ENCODE peak calls at places on chromosomes 13 and 19, in nine cellular contexts. U, T, B, Q, F, A, R, O and H are unnamed samples.
A peak's percentile ranks its signal among the peaks of the same experiment; 100 is the strongest.

GRCh38 chr13:23428183-23428528 is 5.3 kb downstream of the SACS start:
- DNase-seq in U (no peak), B (no peak), O (no peak), T (no peak), A (no peak), F (no peak), Q (peak; percentile 28), R (no peak), H (no peak)

GRCh38 chr19:5039642-5040543 is 71.0 kb downstream of the KDM4B start:
- DNase-seq in Q (no peak), A (no peak), T (peak; percentile 65), R (no peak), U (no peak), O (no peak), F (no peak), B (no peak), H (no peak)

GRCh38 chr13:37646531-37646930 is 48.0 kb upstream of the POSTN start:
- DNase-seq in A (no peak), O (no peak), T (no peak), U (no peak), Q (no peak), F (no peak), B (no peak), R (no peak), H (no peak)

GRCh38 chr13:47594833-47595232 is 406.2 kb downstream of the SUCLA2 start:
- DNase-seq in R (no peak), B (no peak), A (no peak), T (no peak), O (no peak), U (peak; percentile 87), F (no peak), Q (peak; percentile 7), H (no peak)

GRCh38 chr13:31012285-31013024 is 80.0 kb downstream of the TEX26 start:
- DNase-seq in U (no peak), A (no peak), B (no peak), O (no peak), Q (peak; percentile 55), T (no peak), F (no peak), R (no peak), H (peak; percentile 28)

GRCh38 chr19:32232449-32232848 is 113.0 kb upstream of the ZNF507 start:
- DNase-seq in F (no peak), U (no peak), T (no peak), R (no peak), B (no peak), A (no peak), Q (no peak), O (peak; percentile 22), H (no peak)

GRCh38 chr19:3785938-3786824 is at the start of gene MATK:
- DNase-seq in A (no peak), F (no peak), R (no peak), Q (no peak), U (no peak), T (peak; percentile 50), O (peak; percentile 62), B (no peak), H (no peak)

GRCh38 chr19:33767898-33768413 is 28.7 kb upstream of the KCTD15 start:
- DNase-seq in B (no peak), U (no peak), F (no peak), Q (peak; percentile 19), O (peak; percentile 95), T (no peak), R (no peak), A (no peak), H (no peak)

GRCh38 chr13:112951674-112952371 is 17.2 kb upstream of the MCF2L start:
- DNase-seq in B (no peak), Q (no peak), T (no peak), R (no peak), A (no peak), U (no peak), F (no peak), O (no peak), H (no peak)

GRCh38 chr13:58302349-58302748 is 670.8 kb downstream of the PCDH17 start:
- DNase-seq in O (no peak), R (no peak), B (no peak), A (no peak), Q (no peak), U (no peak), F (no peak), T (no peak), H (no peak)

GRCh38 chr13:43848250-43848649 is 31.3 kb downstream of the CCDC122 start:
- DNase-seq in O (no peak), B (no peak), Q (peak; percentile 69), U (no peak), T (no peak), F (no peak), A (no peak), R (no peak), H (peak; percentile 66)

GRCh38 chr19:9956956-9957355 is 20.6 kb upstream of the OLFM2 start:
- DNase-seq in U (no peak), F (no peak), R (no peak), O (no peak), T (no peak), Q (no peak), B (no peak), A (no peak), H (no peak)

GRCh38 chr13:48151766-48152165 is 56.9 kb upstream of the MED4 start:
- DNase-seq in Q (no peak), T (no peak), A (no peak), R (no peak), U (no peak), F (no peak), B (no peak), O (no peak), H (no peak)

GRCh38 chr13:39415403-39415802 is 187.6 kb downstream of the LHFPL6 start:
- DNase-seq in T (no peak), Q (peak; percentile 62), F (peak; percentile 75), A (no peak), B (peak; percentile 15), O (no peak), R (peak; percentile 70), U (peak; percentile 40), H (peak; percentile 48)

GRCh38 chr19:40687525-40688016 is 2.9 kb downstream of the NUMBL start:
- DNase-seq in O (no peak), A (no peak), U (no peak), F (peak; percentile 88), T (peak; percentile 88), R (peak; percentile 92), Q (peak; percentile 96), B (no peak), H (peak; percentile 80)

GRCh38 chr19:35136977-35137702 is 1.5 kb upstream of the FXYD1 start:
- DNase-seq in R (peak; percentile 31), F (peak; percentile 28), O (no peak), B (no peak), A (no peak), T (no peak), Q (no peak), U (no peak), H (no peak)

GRCh38 chr19:54262470-54262869 is 5.4 kb upstream of the LILRB5 start:
- DNase-seq in O (no peak), Q (no peak), F (no peak), A (no peak), R (no peak), U (no peak), B (no peak), T (no peak), H (no peak)

GRCh38 chr19:54262066-54262465 is 5.0 kb upstream of the LILRB5 start:
- DNase-seq in O (no peak), U (no peak), A (no peak), R (no peak), B (no peak), T (peak; percentile 10), F (no peak), Q (no peak), H (no peak)

GRCh38 chr19:54271106-54271505 is 9.8 kb downstream of the LILRB2 start:
- DNase-seq in R (no peak), B (no peak), O (peak; percentile 8), Q (no peak), T (no peak), F (peak; percentile 54), U (no peak), A (no peak), H (no peak)

GRCh38 chr19:54266133-54266532 is 9.1 kb upstream of the LILRB5 start:
- DNase-seq in T (no peak), R (no peak), B (peak; percentile 77), F (peak; percentile 76), A (no peak), O (peak; percentile 99), U (peak; percentile 69), Q (peak; percentile 62), H (peak; percentile 53)
- H3K4me3 ChIP-seq in T (no peak overlapping the region), R (no peak overlapping the region), B (no peak overlapping the region), F (no peak overlapping the region), A (no peak overlapping the region), O (no peak overlapping the region), U (no peak overlapping the region), Q (no peak overlapping the region), H (no peak overlapping the region)

GRCh38 chr13:70960841-70961443 is 852.7 kb upstream of the KLHL1 start:
- DNase-seq in F (no peak), T (no peak), Q (peak; percentile 69), R (no peak), B (no peak), U (peak; percentile 8), A (no peak), O (no peak), H (peak; percentile 35)
- TF ChIP-seq CTCF in F (peak; percentile 53), T (peak; percentile 55), Q (peak; percentile 72), R (peak; percentile 37), B (peak; percentile 43), U (peak; percentile 2), A (peak; percentile 80), O (peak; percentile 47), H (peak; percentile 42)

GRCh38 chr13:19818223-19818842 is 35.6 kb upstream of the PSPC1 start:
- DNase-seq in B (peak; percentile 65), T (peak; percentile 77), R (peak; percentile 56), A (no peak), F (peak; percentile 33), U (peak; percentile 92), O (peak; percentile 97), Q (no peak), H (peak; percentile 38)

GRCh38 chr13:19817510-19818158 is 34.9 kb upstream of the PSPC1 start:
- DNase-seq in U (no peak), A (no peak), T (no peak), Q (no peak), B (no peak), R (no peak), O (no peak), F (no peak), H (no peak)

GRCh38 chr13:19822673-19823072 is 39.9 kb upstream of the PSPC1 start:
- DNase-seq in T (no peak), O (no peak), F (no peak), U (no peak), R (no peak), A (no peak), B (no peak), Q (no peak), H (no peak)

GRCh38 chr13:19810996-19811881 is 28.5 kb upstream of the PSPC1 start:
- DNase-seq in R (no peak), U (no peak), Q (peak; percentile 19), F (no peak), A (no peak), O (no peak), B (no peak), T (no peak), H (no peak)

GRCh38 chr13:19817106-19817505 is 34.4 kb upstream of the PSPC1 start:
- DNase-seq in R (no peak), B (no peak), Q (no peak), O (no peak), F (no peak), T (no peak), U (no peak), A (no peak), H (no peak)
- H3K36me3 ChIP-seq in R (peaks cover 18% of the 10 kb centered on the region), B (no peaks in the 10 kb centered on the region), Q (peaks cover 5% of the 10 kb centered on the region), O (peaks cover 2% of the 10 kb centered on the region), F (peaks cover 31% of the 10 kb centered on the region), T (peaks cover 6% of the 10 kb centered on the region), U (peaks cover 29% of the 10 kb centered on the region), A (peaks cover 9% of the 10 kb centered on the region), H (peaks cover 3% of the 10 kb centered on the region)

GRCh38 chr13:106089251-106089940 is 446.1 kb downstream of the EFNB2 start:
- DNase-seq in Q (no peak), A (no peak), F (no peak), R (no peak), U (no peak), B (no peak), O (no peak), T (no peak), H (no peak)
- H3K4me3 ChIP-seq in Q (no peak overlapping the region), A (no peak overlapping the region), F (no peak overlapping the region), R (no peak overlapping the region), U (no peak overlapping the region), B (no peak overlapping the region), O (no peak overlapping the region), T (no peak overlapping the region), H (no peak overlapping the region)